ENCODE peak calls at places on chromosomes 7 and 10, in six cellular contexts. D is mesenteric fat pad, U is EL, Q is fibroblast of pulmonary artery, R is transverse colon, G is esophagus squamous epithelium. J is an unnamed sample.
A peak's percentile ranks its signal among the peaks of the same experiment; 100 is the strongest.

GRCh38 chr7:118389629-118390028 is 165.1 kb downstream of the ANKRD7 start:
- DNase-seq in D (no peak), U (no peak), Q (no peak), R (no peak), G (no peak), J (no peak)

GRCh38 chr10:110244550-110244949 is 37.1 kb downstream of the MXI1 start:
- DNase-seq in D (no peak), U (no peak), Q (no peak), R (no peak), G (no peak), J (no peak)

GRCh38 chr7:27073066-27073465 is 22.7 kb downstream of the HOXA1 start:
- DNase-seq in D (no peak), U (no peak), Q (no peak), R (no peak), G (no peak), J (no peak)

GRCh38 chr7:13416071-13416470 is 573.4 kb downstream of the ETV1 start:
- DNase-seq in D (no peak), U (no peak), Q (no peak), R (no peak), G (no peak), J (no peak)

GRCh38 chr7:36985866-36986402 is 261.6 kb upstream of the AOAH start:
- DNase-seq in D (no peak), U (no peak), Q (no peak), R (no peak), G (no peak), J (no peak)

GRCh38 chr10:2897619-2898508 is 169.5 kb upstream of the PFKP start:
- DNase-seq in D (no peak), U (no peak), Q (peak; percentile 7), R (no peak), G (no peak), J (no peak)

GRCh38 chr7:87739306-87739705 is 111.1 kb downstream of the RUNDC3B start:
- DNase-seq in D (no peak), U (no peak), Q (no peak), R (no peak), G (no peak), J (no peak)

GRCh38 chr10:6128591-6129383 is 40.0 kb downstream of the RBM17 start:
- DNase-seq in D (peak; percentile 60), U (peak; percentile 46), Q (peak; percentile 51), R (no peak), G (no peak), J (no peak)

GRCh38 chr7:85025312-85025756 is 161.5 kb downstream of the SEMA3D start:
- DNase-seq in D (no peak), U (no peak), Q (peak; percentile 34), R (peak; percentile 33), G (no peak), J (no peak)

GRCh38 chr7:79591275-79591623 is 137.8 kb upstream of the MAGI2 start:
- DNase-seq in D (no peak), U (no peak), Q (no peak), R (no peak), G (no peak), J (no peak)

GRCh38 chr10:69045441-69046300 is 42.2 kb upstream of the SRGN start:
- DNase-seq in D (no peak), U (no peak), Q (peak; percentile 84), R (no peak), G (no peak), J (no peak)

GRCh38 chr7:120949393-120949799 is 1.2 kb upstream of the ING3 start:
- DNase-seq in D (no peak), U (no peak), Q (no peak), R (no peak), G (no peak), J (no peak)

GRCh38 chr7:41910916-41911315 is 208.0 kb upstream of the INHBA start:
- DNase-seq in D (no peak), U (no peak), Q (no peak), R (no peak), G (no peak), J (no peak)

GRCh38 chr7:13467111-13467547 is 522.3 kb downstream of the ETV1 start:
- DNase-seq in D (no peak), U (no peak), Q (no peak), R (no peak), G (no peak), J (no peak)

GRCh38 chr7:47474937-47475879 is 106.7 kb downstream of the TNS3 start:
- DNase-seq in D (peak; percentile 76), U (peak; percentile 95), Q (peak; percentile 95), R (peak; percentile 93), G (peak; percentile 38), J (peak; percentile 83)

GRCh38 chr10:86600296-86600695 is 54.1 kb upstream of the OPN4 start:
- DNase-seq in D (no peak), U (no peak), Q (no peak), R (no peak), G (no peak), J (no peak)

GRCh38 chr7:36408589-36408988 is 18.9 kb downstream of the ANLN start:
- DNase-seq in D (no peak), U (no peak), Q (peak; percentile 42), R (no peak), G (no peak), J (no peak)

GRCh38 chr7:95335093-95335492 is 10.8 kb upstream of the PON1 start:
- DNase-seq in D (no peak), U (peak; percentile 81), Q (peak; percentile 59), R (no peak), G (no peak), J (peak; percentile 53)

GRCh38 chr7:6360841-6361240 is 86.9 kb downstream of the DAGLB start:
- DNase-seq in D (no peak), U (no peak), Q (peak; percentile 34), R (no peak), G (no peak), J (no peak)

GRCh38 chr7:130909881-130910672 is 176.1 kb upstream of the KLF14 start:
- DNase-seq in D (no peak), U (peak; percentile 45), Q (peak; percentile 77), R (no peak), G (no peak), J (no peak)

J was measured in GM04503.